ENCODE peak calls at places on chromosomes 6 and 20, in six cellular contexts. B is HCT116, S is K562, K is HepG2, E is GM23338, T is PC-3. W is an unnamed sample. For H3K27me3, the result is how much of the 10 kb centered on the place peaks cover.

GRCh38 chr6:113879186-113880096 is 22.3 kb downstream of the MARCKS start:
- DNase-seq in K (peak), S (peak), T (peak), E (peak), B (peak), W (peak)

GRCh38 chr6:7341989-7342742 is 29.2 kb upstream of the SSR1 start:
- DNase-seq in T (peak), K (peak), B (peak), S (no peak), E (no peak), W (peak)

GRCh38 chr20:37560629-37561028 is 33.0 kb upstream of the BLCAP start:
- DNase-seq in S (no peak), K (no peak), E (no peak), B (no peak), T (no peak), W (no peak)

GRCh38 chr6:74277749-74278148 is 581.7 kb downstream of the CD109 start:
- DNase-seq in B (no peak), S (no peak), T (peak), K (no peak), E (no peak), W (peak)

GRCh38 chr6:56986611-56987010 is 31.7 kb downstream of the BEND6 start:
- DNase-seq in B (no peak), K (no peak), S (no peak), E (no peak), T (no peak), W (no peak)

GRCh38 chr6:109393882-109394281 is 11.6 kb upstream of the CD164 start:
- DNase-seq in T (peak), B (no peak), S (no peak), E (no peak), K (no peak), W (peak)

GRCh38 chr6:121697921-121698320 is 262.5 kb downstream of the GJA1 start:
- DNase-seq in B (no peak), K (no peak), E (no peak), T (no peak), S (no peak), W (no peak)

GRCh38 chr6:37429352-37429750 is 3.7 kb upstream of the CMTR1 start:
- DNase-seq in K (no peak), B (no peak), T (no peak), S (no peak), E (no peak), W (no peak)

GRCh38 chr6:110951986-110952794 is 6.3 kb upstream of the GTF3C6 start:
- DNase-seq in K (peak), T (peak), E (no peak), B (no peak), S (no peak), W (peak)

GRCh38 chr6:27250955-27251671 is 3.6 kb downstream of the PRSS16 start:
- DNase-seq in S (peak), E (peak), T (peak), B (peak), K (no peak), W (peak)

GRCh38 chr6:162085561-162085960 is 642.0 kb downstream of the PRKN start:
- DNase-seq in T (no peak), S (no peak), E (no peak), K (no peak), B (no peak), W (no peak)

GRCh38 chr6:42251500-42251899 is 33.8 kb upstream of the MRPS10 start:
- DNase-seq in K (no peak), T (no peak), B (no peak), E (no peak), S (no peak), W (no peak)

GRCh38 chr6:144922120-144922722 is 637.1 kb downstream of the UTRN start:
- DNase-seq in S (no peak), T (peak), K (no peak), B (no peak), E (no peak), W (no peak)

GRCh38 chr20:56411759-56412472 is at the start of gene CASS4:
- DNase-seq in K (peak), E (no peak), T (peak), S (peak), B (no peak), W (no peak)

GRCh38 chr6:26550250-26550993 is 12.3 kb downstream of the HMGN4 start:
- DNase-seq in S (peak), B (no peak), E (peak), T (peak), K (peak), W (peak)

GRCh38 chr6:136527831-136528230 is 22.4 kb downstream of the MAP7 start:
- DNase-seq in E (no peak), T (peak), K (no peak), B (no peak), S (no peak), W (no peak)

GRCh38 chr6:136528477-136528876 is 21.7 kb downstream of the MAP7 start:
- DNase-seq in K (no peak), S (no peak), B (no peak), E (no peak), T (no peak), W (no peak)

GRCh38 chr6:136526196-136526930 is 23.9 kb downstream of the MAP7 start:
- DNase-seq in T (no peak), E (peak), K (peak), B (no peak), S (no peak), W (peak)

GRCh38 chr6:136525586-136526195 is 24.5 kb downstream of the MAP7 start:
- DNase-seq in E (no peak), B (no peak), S (no peak), K (no peak), T (no peak), W (no peak)

DNA sequence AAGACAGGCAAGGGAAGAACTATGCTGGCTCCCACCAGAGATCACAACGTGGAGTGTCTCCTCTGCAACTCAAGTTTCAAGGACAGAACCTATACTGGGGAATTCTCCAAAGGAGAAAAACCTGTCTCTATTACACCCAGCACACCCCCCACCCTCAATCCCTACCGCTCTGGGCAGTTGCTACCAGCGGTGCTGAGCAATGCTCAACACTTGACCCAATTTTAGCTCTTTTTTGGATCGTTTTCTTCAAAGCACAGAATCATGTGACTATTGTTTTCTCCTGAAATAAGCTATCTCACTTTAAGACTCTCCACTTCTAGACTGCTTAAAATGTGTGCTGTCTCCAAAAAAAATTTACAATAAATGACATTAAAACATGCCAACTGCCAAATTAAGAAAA is 23.3 kb downstream of the MAP7 start:
- DNase-seq in T (no peak), S (no peak), B (no peak), K (no peak), E (no peak), W (no peak)
- TF ChIP-seq EZH2 in T (no peak), S (no peak), B (no peak), K (no peak), E (no peak), W (no peak)

GRCh38 chr20:62561182-62561581 is 81.1 kb upstream of the SLCO4A1 start:
- DNase-seq in E (no peak), B (no peak), T (no peak), S (no peak), K (no peak), W (no peak)
- H3K27me3 ChIP-seq in E (under half), B (under half), T (under half), S (half or more), K (under half), W (under half)

DNA sequence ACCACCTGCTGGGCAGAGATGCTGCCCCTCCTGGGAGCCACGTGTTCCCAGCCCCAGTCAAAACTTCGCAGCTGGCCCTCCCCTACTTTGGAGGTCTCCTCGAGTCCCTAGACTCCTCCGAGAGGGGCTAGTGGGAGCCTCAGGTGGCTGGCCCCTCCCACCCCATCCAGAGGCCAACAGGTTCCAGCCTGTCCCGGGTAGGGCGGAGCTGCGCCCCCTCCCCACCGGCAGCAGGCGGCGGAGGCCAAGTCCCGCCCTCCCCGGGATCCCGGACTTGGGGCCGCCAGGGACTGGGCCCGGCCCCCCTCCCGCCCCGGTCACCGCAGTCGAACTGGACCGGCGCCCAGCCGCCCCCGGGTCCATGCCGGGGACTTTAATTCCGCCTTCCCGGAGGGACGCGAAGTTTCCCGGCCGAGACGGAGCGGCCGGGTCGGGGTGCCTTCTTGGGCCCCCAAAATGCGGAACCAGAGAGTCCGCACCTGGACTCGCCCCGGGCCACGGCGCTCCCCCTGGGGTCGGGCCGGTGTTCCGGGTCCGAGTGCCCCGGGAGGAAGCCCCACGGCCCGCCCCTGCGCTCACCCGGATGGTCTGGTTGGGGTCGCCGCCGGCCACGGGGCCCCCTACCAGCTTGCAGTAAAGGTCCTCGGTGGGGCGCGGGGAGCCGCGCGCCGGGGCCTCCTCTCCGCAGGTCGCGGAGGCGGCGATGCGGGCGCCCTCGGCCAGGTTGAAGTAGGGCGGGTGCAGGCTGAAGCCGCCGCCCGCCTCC is 559 bp downstream of the LAMA5 start:
- DNase-seq in E (peak), B (no peak), S (peak), T (peak), K (peak), W (no peak)
- TF ChIP-seq EZH2 in E (no peak), B (no peak), S (no peak), T (no peak), K (no peak), W (no peak)

GRCh38 chr6:11424395-11425050 is 113.0 kb upstream of the TMEM170B start:
- DNase-seq in T (peak), B (no peak), K (no peak), E (no peak), S (no peak), W (no peak)

GRCh38 chr6:11425431-11425871 is 112.1 kb upstream of the TMEM170B start:
- DNase-seq in S (no peak), E (peak), K (peak), B (no peak), T (no peak), W (no peak)

GRCh38 chr6:11423667-11424066 is 113.9 kb upstream of the TMEM170B start:
- DNase-seq in S (no peak), E (no peak), K (no peak), T (peak), B (no peak), W (no peak)

GRCh38 chr6:11425876-11426275 is 111.7 kb upstream of the TMEM170B start:
- DNase-seq in K (no peak), T (no peak), S (no peak), E (no peak), B (no peak), W (no peak)

GRCh38 chr6:11423072-11423471 is 114.5 kb upstream of the TMEM170B start:
- DNase-seq in T (no peak), B (no peak), E (no peak), K (no peak), S (no peak), W (no peak)
- H3K27me3 ChIP-seq in T (under half), B (under half), E (under half), K (under half), S (under half), W (under half)

GRCh38 chr6:36333889-36334288 is 2.8 kb downstream of the BNIP5 start:
- DNase-seq in S (no peak), E (peak), T (no peak), B (no peak), K (no peak), W (no peak)
- TF ChIP-seq EZH2 in S (no peak), E (no peak), T (no peak), B (no peak), K (no peak), W (no peak)

GRCh38 chr20:38685271-38685670 is 39.0 kb upstream of the SLC32A1 start:
- DNase-seq in K (no peak), E (no peak), T (no peak), B (no peak), S (no peak), W (no peak)
- H3K27me3 ChIP-seq in K (under half), E (under half), T (under half), B (half or more), S (under half), W (under half)

GRCh38 chr6:159038914-159039884 is 5.6 kb downstream of the TAGAP start:
- DNase-seq in S (no peak), B (no peak), K (no peak), E (no peak), T (peak), W (no peak)
- TF ChIP-seq EZH2 in S (no peak), B (no peak), K (no peak), E (no peak), T (no peak), W (no peak)

GRCh38 chr6:156560476-156560875 is 216.7 kb upstream of the ARID1B start:
- DNase-seq in T (no peak), B (no peak), S (no peak), K (no peak), E (no peak), W (no peak)
- H3K27me3 ChIP-seq in T (under half), B (under half), S (under half), K (under half), E (under half), W (under half)